ENCODE peak calls at places on chromosomes 4 and X, in seven cellular contexts. P is fibroblast of villous mesenchyme; X is BE2C; V is CD8-positive, alpha-beta T cell; A is AG09309; Q is posterior vena cava; U is A549. N is an unnamed sample.

GRCh38 chr4:14184767-14185166 is 557.2 kb upstream of the BOD1L1 start:
- DNase-seq in V (no peak), X (no peak), A (no peak), P (no peak), Q (no peak), U (no peak), N (no peak)

GRCh38 chr4:7135389-7135746 is 57.0 kb upstream of the SORCS2 start:
- DNase-seq in U (no peak), Q (no peak), A (no peak), V (no peak), X (no peak), P (no peak), N (no peak)

GRCh38 chr4:94582517-94582916 is 130.8 kb downstream of the PDLIM5 start:
- DNase-seq in Q (no peak), V (no peak), P (no peak), X (no peak), A (no peak), U (no peak), N (no peak)

GRCh38 chrX:55007633-55008032 is 7.5 kb downstream of the APEX2 start:
- DNase-seq in Q (no peak), P (peak; percentile 57), U (peak; percentile 31), V (no peak), X (no peak), A (peak; percentile 3), N (no peak)

GRCh38 chrX:7062912-7063311 is 84.6 kb upstream of the STS start:
- DNase-seq in A (no peak), Q (no peak), X (no peak), V (no peak), U (no peak), P (peak; percentile 14), N (no peak)

GRCh38 chr4:37243722-37244582 is 591 bp upstream of the NWD2 start:
- DNase-seq in Q (peak; percentile 74), P (no peak), A (no peak), U (peak; percentile 4), V (no peak), X (no peak), N (no peak)

GRCh38 chr4:16124232-16124631 is 40.4 kb upstream of the PROM1 start:
- DNase-seq in V (no peak), Q (no peak), U (no peak), A (no peak), X (no peak), P (no peak), N (no peak)

GRCh38 chrX:129771266-129771995 is 8.3 kb upstream of the SASH3 start:
- DNase-seq in A (no peak), V (no peak), U (no peak), P (no peak), X (no peak), Q (no peak), N (no peak)

GRCh38 chr4:139042981-139043460 is 27.4 kb downstream of the NOCT start:
- DNase-seq in Q (no peak), A (no peak), P (peak; percentile 23), V (no peak), U (no peak), X (no peak), N (no peak)

GRCh38 chr4:34200535-34200934 is 2043.8 kb downstream of the ARAP2 start:
- DNase-seq in X (no peak), A (no peak), P (no peak), U (peak; percentile 8), V (no peak), Q (no peak), N (no peak)

GRCh38 chr4:176499518-176499917 is 179.8 kb downstream of the SPCS3 start:
- DNase-seq in U (peak; percentile 33), Q (no peak), P (peak; percentile 58), A (peak; percentile 86), V (no peak), X (no peak), N (no peak)

GRCh38 chr4:86302242-86302641 is 57.6 kb downstream of the MAPK10 start:
- DNase-seq in X (peak; percentile 20), U (no peak), P (peak; percentile 26), Q (no peak), A (no peak), V (no peak), N (no peak)

GRCh38 chrX:71492086-71493065 is 40.5 kb upstream of the OGT start:
- DNase-seq in U (peak; percentile 50), P (peak; percentile 50), A (no peak), Q (peak; percentile 87), V (peak; percentile 5), X (peak; percentile 4), N (no peak)

GRCh38 chr4:8762951-8763735 is 108.5 kb downstream of the HMX1 start:
- DNase-seq in X (peak; percentile 8), Q (peak; percentile 66), P (no peak), A (no peak), U (no peak), V (no peak), N (peak; percentile 82)

GRCh38 chr4:93791570-93792195 is 36.9 kb upstream of the ATOH1 start:
- DNase-seq in A (peak; percentile 8), U (peak; percentile 44), V (no peak), X (peak; percentile 58), Q (no peak), P (peak; percentile 43), N (no peak)

GRCh38 chrX:109920325-109920724 is 82.6 kb upstream of the TMEM164 start:
- DNase-seq in V (no peak), P (peak; percentile 4), X (no peak), A (no peak), U (no peak), Q (no peak), N (no peak)

GRCh38 chrX:53288173-53288572 is 6.8 kb upstream of the IQSEC2 start:
- DNase-seq in U (no peak), Q (no peak), V (no peak), P (no peak), X (peak; percentile 84), A (no peak), N (peak; percentile 81)

GRCh38 chr4:41822326-41822725 is 73.8 kb upstream of the PHOX2B start:
- DNase-seq in U (no peak), A (no peak), P (no peak), Q (no peak), V (no peak), X (peak; percentile 93), N (no peak)